ENCODE peak calls at places on chromosome 14, in seven cellular contexts. F is hepatocyte, K is A549, H is OCI-LY7, B is suprapubic skin, M is IMR-90, Z is GM23248. S is an unnamed sample. For H3K9me3, the result is how much of the 10 kb centered on the place peaks cover.

GRCh38 chr14:21686468-21686867 is 12.8 kb upstream of the OR4E1 start:
- DNase-seq in F (peak), K (no peak), H (no peak), B (no peak), M (no peak), Z (no peak), S (no peak)

GRCh38 chr14:63727231-63727735 is 582 bp downstream of the SGPP1 start:
- DNase-seq in F (peak), K (peak), H (peak), B (peak), M (peak), Z (peak), S (peak)

GRCh38 chr14:102717211-102717610 is 60.0 kb upstream of the TRAF3 start:
- DNase-seq in F (no peak), K (no peak), H (no peak), B (no peak), M (no peak), Z (no peak), S (no peak)

GRCh38 chr14:87998414-87998813 is 5.4 kb upstream of the GALC start:
- DNase-seq in F (no peak), K (no peak), H (no peak), B (no peak), M (no peak), Z (no peak), S (no peak)

GRCh38 chr14:71539660-71540285 is 392.5 kb upstream of the RGS6 start:
- DNase-seq in F (no peak), K (no peak), H (no peak), B (no peak), M (no peak), Z (no peak), S (no peak)

GRCh38 chr14:36339817-36340216 is 19.4 kb upstream of the MBIP start:
- DNase-seq in F (no peak), K (no peak), H (no peak), B (no peak), M (no peak), Z (no peak), S (no peak)

GRCh38 chr14:69716483-69717187 is 50.3 kb upstream of the SRSF5 start:
- DNase-seq in F (peak), K (no peak), H (no peak), B (no peak), M (peak), Z (peak), S (peak)

GRCh38 chr14:50524071-50524470 is 8.3 kb downstream of the MAP4K5 start:
- DNase-seq in F (no peak), K (no peak), H (no peak), B (no peak), M (no peak), Z (no peak), S (no peak)

GRCh38 chr14:61347771-61348443 is 26.5 kb downstream of the PRKCH start:
- DNase-seq in F (no peak), K (no peak), H (no peak), B (no peak), M (no peak), Z (no peak), S (no peak)

GRCh38 chr14:76968621-76969063 is 59.9 kb downstream of the IRF2BPL start:
- DNase-seq in F (no peak), K (no peak), H (no peak), B (no peak), M (no peak), Z (no peak), S (peak)

GRCh38 chr14:77601846-77602609 is 14.4 kb downstream of the SPTLC2 start:
- DNase-seq in F (no peak), K (no peak), H (no peak), B (no peak), M (no peak), Z (peak), S (no peak)

GRCh38 chr14:95886366-95886765 is 9.7 kb downstream of the TUNAR start:
- DNase-seq in F (no peak), K (no peak), H (no peak), B (no peak), M (no peak), Z (no peak), S (no peak)

GRCh38 chr14:24441485-24441884 is 1.1 kb downstream of the SDR39U1 start:
- DNase-seq in F (no peak), K (no peak), H (no peak), B (no peak), M (no peak), Z (no peak), S (no peak)

GRCh38 chr14:28536889-28537288 is 229.7 kb upstream of the FOXG1 start:
- DNase-seq in F (no peak), K (no peak), H (no peak), B (no peak), M (no peak), Z (no peak), S (no peak)

GRCh38 chr14:67500981-67501380 is 12.5 kb upstream of the TMEM229B start:
- DNase-seq in F (no peak), K (no peak), H (no peak), B (no peak), M (no peak), Z (no peak), S (no peak)

GRCh38 chr14:71140157-71140556 is 232.9 kb downstream of the PCNX1 start:
- DNase-seq in F (no peak), K (no peak), H (no peak), B (no peak), M (no peak), Z (no peak), S (no peak)

GRCh38 chr14:97138801-97139200 is 341.6 kb downstream of the VRK1 start:
- DNase-seq in F (no peak), K (no peak), H (no peak), B (no peak), M (no peak), Z (no peak), S (no peak)

GRCh38 chr14:95701846-95702221 is 12.1 kb downstream of the TCL1A start:
- DNase-seq in F (peak), K (no peak), H (no peak), B (no peak), M (no peak), Z (no peak), S (peak)

GRCh38 chr14:54343276-54344121 is 53.3 kb upstream of the CDKN3 start:
- DNase-seq in F (no peak), K (no peak), H (no peak), B (no peak), M (no peak), Z (no peak), S (no peak)

GRCh38 chr14:92692822-92693226 is 55.6 kb downstream of the LGMN start:
- DNase-seq in F (no peak), K (peak), H (no peak), B (no peak), M (peak), Z (peak), S (peak)

GRCh38 chr14:63650336-63650952 is 8.8 kb upstream of the WDR89 start:
- DNase-seq in F (no peak), K (no peak), H (no peak), B (no peak), M (peak), Z (peak), S (no peak)

GRCh38 chr14:53354331-53354730 is 201.2 kb upstream of the DDHD1 start:
- DNase-seq in F (no peak), K (no peak), H (no peak), B (no peak), M (no peak), Z (no peak), S (no peak)

GRCh38 chr14:88168498-88169165 is 154.4 kb downstream of the KCNK10 start:
- DNase-seq in F (peak), K (peak), H (peak), B (no peak), M (peak), Z (peak), S (no peak)

GRCh38 chr14:95128140-95128539 is 29.2 kb downstream of the DICER1 start:
- DNase-seq in F (no peak), K (no peak), H (no peak), B (no peak), M (no peak), Z (no peak), S (no peak)

GRCh38 chr14:95460647-95461478 is 55.6 kb downstream of the SYNE3 start:
- DNase-seq in F (peak), K (peak), H (no peak), B (peak), M (peak), Z (peak), S (peak)

GRCh38 chr14:65131176-65131765 is 29.0 kb upstream of the MAX start:
- DNase-seq in F (peak), K (peak), H (no peak), B (no peak), M (peak), Z (peak), S (peak)

GRCh38 chr14:59309291-59309900 is 120.9 kb downstream of the DAAM1 start:
- DNase-seq in F (no peak), K (no peak), H (no peak), B (no peak), M (no peak), Z (no peak), S (no peak)

GRCh38 chr14:79543966-79544365 is 667.3 kb downstream of the DIO2 start:
- DNase-seq in F (peak), K (peak), H (peak), B (no peak), M (peak), Z (peak), S (no peak)

GRCh38 chr14:92728781-92729364 is 19.6 kb downstream of the LGMN start:
- DNase-seq in F (no peak), K (peak), H (no peak), B (peak), M (peak), Z (no peak), S (peak)

GRCh38 chr14:51691176-51691575 is 39.5 kb downstream of the FRMD6 start:
- DNase-seq in F (no peak), K (no peak), H (no peak), B (no peak), M (peak), Z (peak), S (no peak)

GRCh38 chr14:89373185-89373584 is 43.8 kb downstream of the FOXN3 start:
- DNase-seq in F (no peak), K (no peak), H (no peak), B (no peak), M (no peak), Z (no peak), S (no peak)

GRCh38 chr14:89370781-89371180 is 46.3 kb downstream of the FOXN3 start:
- DNase-seq in F (no peak), K (no peak), H (no peak), B (no peak), M (no peak), Z (peak), S (no peak)

GRCh38 chr14:89369656-89370055 is 47.4 kb downstream of the FOXN3 start:
- DNase-seq in F (no peak), K (no peak), H (no peak), B (no peak), M (no peak), Z (no peak), S (no peak)

GRCh38 chr14:89372156-89372555 is 44.9 kb downstream of the FOXN3 start:
- DNase-seq in F (no peak), K (no peak), H (no peak), B (no peak), M (peak), Z (peak), S (no peak)

GRCh38 chr14:89371600-89371999 is 45.4 kb downstream of the FOXN3 start:
- DNase-seq in F (no peak), K (no peak), H (no peak), B (no peak), M (no peak), Z (no peak), S (no peak)
- H3K4me3 ChIP-seq in F (no peak), K (no peak), H (no peak), B (no peak), M (no peak), Z (no peak), S (no peak)

DNA sequence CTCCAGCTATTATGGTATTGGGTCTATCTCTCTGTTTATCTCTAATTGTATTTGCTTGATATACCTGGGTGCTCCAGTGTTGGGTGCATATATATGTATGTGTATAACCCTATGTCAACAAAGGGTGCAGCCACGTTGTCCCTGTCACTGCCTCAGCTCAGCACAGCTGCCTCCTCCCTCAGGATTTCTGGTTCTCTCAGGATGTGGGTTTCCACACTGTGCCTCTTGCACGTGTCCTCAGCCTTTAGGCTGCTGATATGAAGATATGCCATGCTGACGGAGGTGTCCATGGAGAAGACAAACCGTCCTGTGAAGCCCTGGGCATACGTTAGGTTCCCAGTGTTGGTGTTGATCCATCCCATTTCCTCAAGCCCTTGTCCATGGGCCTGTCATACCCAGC is 791.2 kb downstream of the TMEM121 start:
- DNase-seq in F (no peak), K (no peak), H (no peak), B (no peak), M (no peak), Z (no peak), S (no peak)
- H3K9me3 ChIP-seq in F (under half), K (under half), H (under half), B (under half), M (under half), Z (under half), S (under half)

DNA sequence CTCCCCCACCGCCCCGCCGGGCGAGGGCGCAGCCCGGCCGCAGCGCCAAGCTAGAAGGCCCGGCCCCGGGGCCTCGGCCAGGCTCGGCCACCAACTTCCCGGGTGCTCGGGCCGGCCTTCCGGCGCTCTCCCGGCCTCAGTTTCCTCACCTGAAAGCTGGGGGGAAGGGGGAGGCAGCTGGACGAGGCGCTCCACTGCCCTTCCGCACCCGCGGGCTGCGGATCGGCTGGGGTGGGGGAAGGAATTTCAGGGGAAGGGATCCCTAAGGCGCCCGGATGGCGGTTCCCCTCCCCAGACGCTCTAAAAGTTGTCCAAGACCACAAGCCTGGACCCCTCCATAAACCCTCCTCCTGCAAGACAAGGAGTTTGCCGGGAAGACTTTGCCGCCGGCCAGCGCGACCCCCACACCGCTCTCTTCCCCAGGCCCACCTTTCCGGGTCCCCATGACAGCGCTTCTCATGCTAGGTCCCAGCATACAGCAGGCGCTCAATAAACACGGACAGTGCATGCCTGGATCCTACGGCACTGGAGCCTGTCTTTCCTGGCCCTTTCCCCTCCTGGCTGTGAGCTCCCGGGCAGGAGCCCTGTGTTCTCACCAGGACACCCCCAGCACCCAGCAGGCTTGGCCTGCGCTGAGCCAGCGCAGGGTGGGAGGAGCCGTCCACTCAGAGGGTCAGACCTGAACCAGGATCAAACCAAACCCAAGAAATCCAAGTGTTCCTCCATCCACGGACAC is 18.1 kb downstream of the BEGAIN start:
- DNase-seq in F (no peak), K (no peak), H (no peak), B (no peak), M (no peak), Z (peak), S (no peak)
- H3K4me3 ChIP-seq in F (no peak), K (peak), H (no peak), B (peak), M (no peak), Z (peak), S (no peak)

GRCh38 chr14:84028205-84028604 is 1501.7 kb upstream of the FLRT2 start:
- DNase-seq in F (no peak), K (no peak), H (no peak), B (no peak), M (no peak), Z (no peak), S (no peak)
- H3K9me3 ChIP-seq in F (under half), K (under half), H (under half), B (under half), M (under half), Z (under half), S (under half)

GRCh38 chr14:68596211-68596610 is 196.7 kb downstream of the ZFP36L1 start:
- DNase-seq in F (no peak), K (no peak), H (no peak), B (no peak), M (no peak), Z (no peak), S (no peak)
- H3K4me3 ChIP-seq in F (no peak), K (no peak), H (no peak), B (no peak), M (no peak), Z (no peak), S (no peak)

GRCh38 chr14:105930572-105930971 is 404.2 kb downstream of the TMEM121 start:
- DNase-seq in F (no peak), K (no peak), H (no peak), B (peak), M (no peak), Z (no peak), S (no peak)
- H3K9me3 ChIP-seq in F (under half), K (under half), H (under half), B (under half), M (under half), Z (under half), S (under half)